ENCODE peak calls at places on chromosome 16, in nine cellular contexts. I is fibroblast of pulmonary artery, F is neural progenitor cell, P is testis, B is transverse colon, A is AG04449, Z is heart right ventricle, Y is breast epithelium, N is tibial artery. V is an unnamed sample.

GRCh38 chr16:23131841-23132576 is 17.2 kb downstream of the USP31 start:
- DNase-seq in A (no peak), Y (no peak), P (no peak), I (peak), N (no peak), Z (no peak), B (no peak), F (no peak), V (no peak)

GRCh38 chr16:4266372-4266771 is 6.5 kb downstream of the TFAP4 start:
- DNase-seq in I (peak), P (peak), B (no peak), Z (no peak), A (no peak), F (no peak), N (no peak), Y (no peak), V (no peak)

GRCh38 chr16:54402270-54402669 is 115.7 kb upstream of the IRX3 start:
- DNase-seq in F (no peak), I (no peak), A (no peak), N (no peak), B (no peak), P (no peak), Y (peak), Z (peak), V (no peak)

GRCh38 chr16:67530013-67530939 is 1.6 kb downstream of the RIPOR1 start:
- DNase-seq in A (no peak), I (peak), Z (peak), B (peak), P (peak), F (peak), Y (peak), N (peak), V (peak)

GRCh38 chr16:79599256-79599836 is 1.2 kb downstream of the MAF start:
- DNase-seq in Z (peak), I (no peak), B (no peak), F (peak), Y (no peak), N (no peak), P (no peak), A (no peak), V (peak)

GRCh38 chr16:23903001-23903414 is 67.2 kb downstream of the PRKCB start:
- DNase-seq in B (no peak), F (no peak), P (no peak), Z (no peak), Y (no peak), I (no peak), A (no peak), N (no peak), V (no peak)

GRCh38 chr16:81429045-81429521 is 15.5 kb upstream of the CMIP start:
- DNase-seq in I (peak), N (no peak), Z (no peak), P (no peak), F (peak), Y (no peak), A (no peak), B (peak), V (no peak)

GRCh38 chr16:86251682-86252081 is 258.6 kb upstream of the FOXF1 start:
- DNase-seq in N (no peak), A (no peak), I (no peak), Y (no peak), Z (no peak), B (no peak), F (no peak), P (no peak), V (no peak)

GRCh38 chr16:23899869-23900268 is 64.1 kb downstream of the PRKCB start:
- DNase-seq in B (no peak), I (no peak), A (no peak), Z (no peak), P (no peak), N (no peak), F (no peak), Y (no peak), V (no peak)

GRCh38 chr16:70749681-70750601 is 51.0 kb downstream of the VAC14 start:
- DNase-seq in P (no peak), B (no peak), I (no peak), F (peak), Z (peak), A (no peak), Y (no peak), N (no peak), V (peak)

GRCh38 chr16:81469710-81470481 is 25.3 kb downstream of the CMIP start:
- DNase-seq in F (no peak), A (no peak), I (no peak), B (no peak), Z (no peak), Y (no peak), P (no peak), N (no peak), V (no peak)

GRCh38 chr16:75251280-75252048 is at the start of gene BCAR1:
- DNase-seq in N (peak), P (peak), I (peak), B (peak), Z (peak), A (peak), Y (peak), F (peak), V (peak)

GRCh38 chr16:24670623-24671454 is 58.6 kb upstream of the TNRC6A start:
- DNase-seq in Y (no peak), P (peak), N (peak), B (peak), Z (peak), F (peak), A (no peak), I (peak), V (peak)

GRCh38 chr16:70706948-70707465 is 21.2 kb upstream of the MTSS2 start:
- DNase-seq in N (peak), A (no peak), Y (peak), Z (no peak), I (peak), B (no peak), P (no peak), F (no peak), V (no peak)

GRCh38 chr16:14608111-14608566 is 21.9 kb downstream of the PARN start:
- DNase-seq in P (no peak), Z (no peak), Y (no peak), F (no peak), A (no peak), B (no peak), N (no peak), I (no peak), V (no peak)

GRCh38 chr16:69762843-69763556 is 868 bp downstream of the WWP2 start:
- DNase-seq in I (peak), N (no peak), Z (no peak), F (peak), B (peak), Y (no peak), A (no peak), P (no peak), V (no peak)

GRCh38 chr16:85856054-85856453 is 42.9 kb upstream of the IRF8 start:
- DNase-seq in N (peak), I (no peak), P (no peak), A (no peak), F (no peak), B (no peak), Z (no peak), Y (no peak), V (no peak)

GRCh38 chr16:27314161-27314723 is 468 bp downstream of the IL4R start:
- DNase-seq in N (peak), F (no peak), I (peak), Y (peak), A (peak), Z (peak), P (peak), B (peak), V (no peak)

GRCh38 chr16:75566040-75566888 is at the start of gene GABARAPL2:
- DNase-seq in I (peak), Z (peak), P (peak), N (peak), F (peak), B (peak), A (no peak), Y (peak), V (peak)

GRCh38 chr16:279531-279930 is 860 bp upstream of the ARHGDIG start:
- DNase-seq in I (no peak), P (no peak), F (no peak), A (no peak), N (no peak), Z (no peak), B (no peak), Y (no peak), V (no peak)

GRCh38 chr16:85724126-85724879 is 26.6 kb downstream of the C16orf74 start:
- DNase-seq in N (no peak), I (no peak), Z (no peak), B (no peak), Y (no peak), F (no peak), P (no peak), A (no peak), V (no peak)

GRCh38 chr16:47848481-47849109 is 307.2 kb downstream of the ABCC12 start:
- DNase-seq in N (no peak), Y (no peak), P (no peak), F (peak), I (peak), A (no peak), Z (no peak), B (no peak), V (no peak)

GRCh38 chr16:85173077-85173980 is 61.1 kb upstream of the CIBAR2 start:
- DNase-seq in B (no peak), I (peak), A (peak), F (peak), Y (no peak), P (peak), N (no peak), Z (no peak), V (no peak)

GRCh38 chr16:31767267-31767666 is 106.3 kb upstream of the ZNF267 start:
- DNase-seq in A (no peak), N (no peak), F (no peak), I (no peak), P (no peak), Z (no peak), B (no peak), Y (no peak), V (no peak)

GRCh38 chr16:89565256-89565505 is 4.7 kb downstream of the RPL13 start:
- DNase-seq in N (no peak), Z (no peak), I (no peak), F (no peak), A (no peak), P (no peak), B (peak), Y (no peak), V (no peak)

GRCh38 chr16:56372938-56373337 is 52.4 kb downstream of the AMFR start:
- DNase-seq in N (no peak), A (no peak), P (no peak), F (no peak), Y (no peak), Z (no peak), B (no peak), I (no peak), V (no peak)

GRCh38 chr16:85761866-85762265 is 11.0 kb upstream of the C16orf74 start:
- DNase-seq in P (no peak), N (no peak), Z (no peak), Y (no peak), F (no peak), A (no peak), B (no peak), I (no peak), V (no peak)

GRCh38 chr16:72872966-72873365 is 175.0 kb downstream of the ZFHX3 start:
- DNase-seq in F (no peak), A (no peak), I (no peak), B (no peak), Z (no peak), N (no peak), Y (no peak), P (no peak), V (no peak)

GRCh38 chr16:4529085-4530060 is 9.2 kb downstream of the CDIP1 start:
- DNase-seq in P (no peak), Y (no peak), B (no peak), I (peak), A (no peak), N (no peak), Z (no peak), F (peak), V (no peak)

DNA sequence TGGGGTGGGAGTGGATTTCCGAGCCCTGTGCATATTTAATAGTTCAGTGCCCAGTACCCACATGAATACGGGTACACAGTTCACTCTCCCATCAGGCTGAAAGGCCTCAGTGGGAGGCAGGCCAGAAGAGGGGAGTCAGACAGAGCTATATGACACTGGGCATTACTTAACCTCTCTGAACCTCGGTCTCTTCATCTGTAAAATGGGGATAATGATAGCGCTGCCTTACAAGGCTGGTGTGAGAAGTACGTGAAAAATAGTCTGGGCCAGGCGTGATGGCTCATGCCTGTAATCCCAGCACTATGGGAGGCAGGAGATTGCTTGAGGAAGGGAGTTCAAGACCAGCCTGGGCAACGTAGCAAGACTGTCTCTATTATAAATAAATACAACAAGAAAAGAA is 3.6 kb downstream of the GPRC5B start:
- DNase-seq in Z (no peak), P (no peak), A (no peak), B (no peak), F (no peak), I (no peak), Y (no peak), N (no peak), V (no peak)
- TF ChIP-seq CTCF in Z (no peak), P (no peak), A (no peak), B (no peak), F (no peak), I (no peak), Y (no peak), N (no peak), V (no peak)

GRCh38 chr16:17026600-17027242 is 444.0 kb downstream of the XYLT1 start:
- DNase-seq in I (no peak), A (no peak), B (peak), Y (no peak), Z (no peak), N (no peak), P (no peak), F (no peak), V (no peak)
- H3K4me3 ChIP-seq in I (no peak), A (no peak), B (no peak), Y (no peak), Z (no peak), N (no peak), P (no peak), F (no peak), V (no peak)

GRCh38 chr16:1344499-1344898 is 7.2 kb downstream of the TSR3 start:
- DNase-seq in I (no peak), Z (no peak), Y (no peak), F (no peak), A (no peak), N (no peak), P (no peak), B (no peak), V (no peak)

GRCh38 chr16:1343428-1344242 is 8.0 kb downstream of the TSR3 start:
- DNase-seq in B (no peak), A (no peak), Z (no peak), N (no peak), F (no peak), Y (no peak), I (no peak), P (peak), V (no peak)

GRCh38 chr16:1340730-1341494 is 7.5 kb downstream of the BAIAP3 start:
- DNase-seq in I (no peak), A (no peak), B (no peak), N (no peak), P (no peak), F (no peak), Y (no peak), Z (no peak), V (no peak)

GRCh38 chr16:1341495-1342388 is 8.3 kb downstream of the BAIAP3 start:
- DNase-seq in I (no peak), Y (no peak), B (no peak), Z (no peak), F (no peak), A (no peak), N (no peak), P (no peak), V (no peak)

GRCh38 chr16:1342526-1343427 is 8.9 kb downstream of the TSR3 start:
- DNase-seq in A (no peak), Y (peak), N (peak), B (peak), F (peak), P (peak), Z (peak), I (peak), V (peak)
- TF ChIP-seq CTCF in A (no peak), Y (no peak), N (no peak), B (no peak), F (no peak), P (no peak), Z (no peak), I (no peak), V (no peak)

DNA sequence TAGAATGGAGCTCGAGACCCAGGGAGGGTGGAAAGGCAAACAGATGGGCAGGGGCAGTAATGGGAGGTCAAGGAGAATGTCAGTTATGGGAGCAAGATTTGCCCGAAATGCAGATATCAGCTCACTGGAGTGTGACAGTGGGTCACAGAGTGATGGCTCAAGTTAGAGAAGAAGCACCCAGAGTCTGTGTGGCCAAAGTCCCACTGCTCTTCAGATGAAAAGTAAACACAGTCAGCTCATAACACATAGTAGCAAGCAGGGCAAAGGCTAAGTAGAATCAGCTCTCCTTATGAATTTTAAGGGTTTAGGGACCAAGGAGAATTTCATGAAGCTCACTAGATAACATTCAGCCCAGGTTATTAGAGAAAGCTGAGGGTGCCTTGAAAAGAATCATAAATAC is 264.9 kb upstream of the MON1B start:
- DNase-seq in Z (no peak), B (no peak), P (no peak), I (no peak), N (no peak), F (no peak), A (no peak), Y (no peak), V (no peak)
- H3K4me3 ChIP-seq in Z (no peak), B (no peak), P (no peak), I (no peak), N (no peak), F (no peak), A (no peak), Y (no peak), V (no peak)

GRCh38 chr16:8660841-8661301 is 13.5 kb upstream of the ABAT start:
- DNase-seq in I (peak), Y (no peak), Z (peak), B (peak), N (peak), P (peak), F (peak), A (peak), V (peak)

GRCh38 chr16:8649829-8650554 is 24.4 kb upstream of the ABAT start:
- DNase-seq in A (no peak), N (no peak), Z (no peak), Y (no peak), F (no peak), P (no peak), B (no peak), I (no peak), V (no peak)

GRCh38 chr16:8656376-8656775 is 18.0 kb upstream of the ABAT start:
- DNase-seq in F (no peak), A (no peak), Y (no peak), P (no peak), Z (no peak), I (no peak), N (no peak), B (no peak), V (no peak)

DNA sequence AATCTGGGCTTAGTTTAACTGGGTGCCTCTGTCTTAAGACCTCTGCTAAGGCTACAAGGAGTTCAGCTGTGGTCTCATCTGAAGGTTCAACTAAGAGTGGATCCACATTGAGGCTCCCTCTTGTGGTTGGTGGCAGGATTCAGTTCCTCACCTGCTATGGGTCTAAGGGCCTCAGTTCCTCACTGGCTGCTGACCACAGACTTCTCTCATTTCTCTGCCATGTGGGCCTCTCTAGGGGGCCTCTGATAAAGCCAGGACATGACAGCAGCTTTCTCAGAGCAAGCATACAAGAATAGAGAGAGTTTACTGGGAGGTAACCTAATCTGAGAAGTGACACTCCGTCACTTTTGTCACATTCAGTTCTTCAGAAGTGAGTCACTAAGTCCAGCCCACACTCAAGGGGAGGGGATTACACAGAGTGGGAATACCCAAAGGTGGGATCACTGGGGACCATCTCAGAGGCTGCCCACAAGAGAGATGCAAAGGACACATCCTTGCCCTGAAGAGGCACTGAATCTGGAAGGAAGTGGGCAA is 19.2 kb upstream of the ABAT start:
- DNase-seq in I (peak), Z (no peak), P (no peak), A (no peak), B (peak), F (peak), Y (no peak), N (no peak), V (no peak)
- TF ChIP-seq CTCF in I (peak), Z (no peak), P (peak), A (peak), B (peak), F (peak), Y (no peak), N (no peak), V (no peak)

DNA sequence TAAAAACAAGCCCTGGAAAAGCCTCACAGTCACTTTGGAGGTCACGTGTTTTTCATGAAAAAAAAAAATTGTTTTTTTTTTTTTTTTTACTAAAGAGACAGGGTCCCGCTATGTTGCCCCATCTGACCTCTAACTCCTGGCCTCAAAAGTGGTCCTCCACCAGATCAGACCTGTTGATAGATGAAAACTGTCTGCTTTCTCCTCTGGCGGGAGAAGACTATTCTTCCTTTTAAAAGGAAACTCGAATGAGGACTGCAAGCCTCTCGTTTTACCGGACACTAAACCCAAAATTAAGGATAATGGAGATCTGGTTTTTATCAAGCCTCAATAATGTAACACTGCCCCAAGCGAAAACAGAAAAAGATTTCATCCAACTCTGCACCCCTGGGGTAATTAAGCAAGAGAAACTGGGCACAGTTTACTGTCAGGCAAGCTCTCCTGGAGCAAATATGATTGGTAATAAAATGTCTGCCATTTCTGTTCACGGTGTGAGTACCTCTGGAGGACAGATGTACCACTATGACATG is 25.8 kb downstream of the ZCCHC14 start:
- DNase-seq in B (no peak), Y (no peak), Z (no peak), F (no peak), P (no peak), I (no peak), A (no peak), N (no peak), V (no peak)
- H3K4me3 ChIP-seq in B (no peak), Y (no peak), Z (no peak), F (no peak), P (no peak), I (no peak), A (no peak), N (no peak), V (no peak)

GRCh38 chr16:30609928-30610839 is at the start of gene ZNF689:
- DNase-seq in F (peak), Z (peak), Y (peak), I (peak), B (peak), N (peak), A (peak), P (peak), V (peak)
- TF ChIP-seq CTCF in F (no peak), Z (no peak), Y (no peak), I (no peak), B (no peak), N (no peak), A (no peak), P (no peak), V (no peak)

DNA sequence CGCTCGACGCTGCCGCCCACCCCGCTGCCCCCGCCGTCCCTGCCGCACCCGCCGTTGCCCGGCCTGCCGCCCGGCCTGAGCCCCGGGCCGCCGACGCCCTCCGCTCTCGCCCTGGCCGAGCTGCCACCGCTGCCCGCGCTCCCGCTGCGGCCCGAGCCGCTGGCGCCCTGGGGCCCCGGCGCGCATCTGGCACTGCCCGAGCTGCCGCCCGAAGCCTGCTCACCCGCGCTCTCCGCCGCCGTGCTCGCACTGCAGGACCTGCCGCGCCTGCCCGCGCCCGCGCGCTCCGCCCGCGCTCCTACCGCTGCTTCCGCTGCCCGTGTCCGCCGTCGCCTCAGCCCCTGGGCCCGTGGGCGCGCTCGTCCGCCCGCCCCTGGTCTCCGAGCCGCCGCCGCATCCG is 8.4 kb upstream of the CLDN9 start:
- DNase-seq in Z (no peak), B (no peak), P (no peak), I (no peak), Y (no peak), F (peak), N (no peak), A (no peak), V (no peak)
- H3K4me3 ChIP-seq in Z (no peak), B (no peak), P (no peak), I (no peak), Y (peak), F (no peak), N (peak), A (no peak), V (peak)